ENCODE peak calls at places on chromosomes 12 and 14, in six cellular contexts. I is lower leg skin, U is MM.1S, E is sigmoid colon, P is retinal pigment epithelial cell, A is iris pigment epithelial cell. Z is an unnamed sample.
A peak's percentile ranks its signal among the peaks of the same experiment; 100 is the strongest.

GRCh38 chr12:64608901-64609542 is 1.3 kb upstream of the RASSF3 start:
- DNase-seq in P (no peak), E (no peak), I (peak; percentile 20), U (peak; percentile 67), A (peak; percentile 53), Z (peak; percentile 80)

GRCh38 chr12:117494833-117495714 is 133.6 kb upstream of the NOS1 start:
- DNase-seq in I (no peak), E (no peak), P (no peak), A (no peak), U (no peak), Z (no peak)

GRCh38 chr14:64572721-64573508 is 23.2 kb downstream of the PPP1R36 start:
- DNase-seq in A (no peak), P (no peak), I (no peak), U (no peak), E (peak; percentile 72), Z (no peak)

GRCh38 chr12:101608301-101609133 is 13.7 kb downstream of the MYBPC1 start:
- DNase-seq in A (no peak), P (no peak), I (peak; percentile 33), E (no peak), U (no peak), Z (no peak)

GRCh38 chr12:119229837-119230236 is 51.1 kb downstream of the HSPB8 start:
- DNase-seq in I (no peak), A (peak; percentile 8), U (no peak), P (no peak), E (no peak), Z (peak; percentile 47)

GRCh38 chr12:131280426-131280825 is 326.7 kb downstream of the ADGRD1 start:
- DNase-seq in A (no peak), I (no peak), E (peak; percentile 35), U (no peak), P (no peak), Z (no peak)

GRCh38 chr12:112354399-112354798 is 27.8 kb downstream of the HECTD4 start:
- DNase-seq in A (peak; percentile 7), I (no peak), P (no peak), E (no peak), U (no peak), Z (no peak)

GRCh38 chr14:60035177-60035576 is 56.5 kb upstream of the PCNX4 start:
- DNase-seq in I (no peak), P (no peak), A (no peak), E (no peak), U (no peak), Z (no peak)

GRCh38 chr12:123238961-123239360 is 5.7 kb downstream of the MTRFR start:
- DNase-seq in E (no peak), P (no peak), U (no peak), I (no peak), A (no peak), Z (no peak)

GRCh38 chr12:22860926-22861325 is 236.0 kb downstream of the ETNK1 start:
- DNase-seq in U (no peak), P (no peak), A (no peak), E (no peak), I (no peak), Z (no peak)

GRCh38 chr12:30457621-30458289 is 237.9 kb downstream of the IPO8 start:
- DNase-seq in A (peak; percentile 79), E (no peak), U (no peak), I (no peak), P (peak; percentile 40), Z (peak; percentile 97)

GRCh38 chr14:77043177-77043983 is 14.9 kb upstream of the IRF2BPL start:
- DNase-seq in U (no peak), I (no peak), P (no peak), A (peak; percentile 87), E (peak; percentile 89), Z (peak; percentile 91)

GRCh38 chr14:55915464-55915863 is 202.7 kb upstream of the PELI2 start:
- DNase-seq in U (no peak), E (no peak), P (no peak), I (no peak), A (no peak), Z (no peak)

GRCh38 chr12:13074396-13075113 is 28.9 kb downstream of the GSG1 start:
- DNase-seq in I (no peak), P (no peak), A (peak; percentile 32), E (no peak), U (no peak), Z (no peak)

GRCh38 chr14:104550849-104551728 is 28.5 kb upstream of the C14orf180 start:
- DNase-seq in A (no peak), U (no peak), I (no peak), P (no peak), E (peak; percentile 40), Z (no peak)

GRCh38 chr14:61346221-61346620 is 24.8 kb downstream of the PRKCH start:
- DNase-seq in P (no peak), E (no peak), U (no peak), I (no peak), A (no peak), Z (no peak)

GRCh38 chr14:75417674-75418073 is 10.1 kb upstream of the JDP2 start:
- DNase-seq in I (no peak), U (no peak), E (no peak), P (no peak), A (peak; percentile 59), Z (peak; percentile 69)

GRCh38 chr12:63766498-63766897 is 13.2 kb upstream of the RXYLT1 start:
- DNase-seq in U (no peak), E (no peak), A (no peak), P (no peak), I (no peak), Z (no peak)

GRCh38 chr12:123064885-123065619 is 84.6 kb downstream of the ARL6IP4 start:
- DNase-seq in U (no peak), I (no peak), A (no peak), E (no peak), P (no peak), Z (no peak)

GRCh38 chr14:96055065-96055752 is 16.0 kb downstream of the C14orf132 start:
- DNase-seq in E (no peak), U (no peak), A (no peak), I (no peak), P (no peak), Z (peak; percentile 71)

GRCh38 chr12:3752096-3752709 is 706 bp downstream of the CRACR2A start:
- DNase-seq in P (no peak), I (peak; percentile 24), E (no peak), A (peak; percentile 63), U (peak; percentile 77), Z (peak; percentile 24)

GRCh38 chr12:130729344-130729743 is 13.2 kb upstream of the RIMBP2 start:
- DNase-seq in A (no peak), U (no peak), E (no peak), I (no peak), P (no peak), Z (no peak)

GRCh38 chr12:6699989-6700645 is 498 bp downstream of the PIANP start:
- DNase-seq in P (no peak), E (peak; percentile 69), I (no peak), A (no peak), U (no peak), Z (no peak)

GRCh38 chr14:95098984-95099599 is 58.2 kb downstream of the DICER1 start:
- DNase-seq in U (no peak), E (peak; percentile 85), A (peak; percentile 69), I (peak; percentile 60), P (no peak), Z (peak; percentile 64)

GRCh38 chr14:46279327-46279726 is 372.3 kb downstream of the RPL10L start:
- DNase-seq in A (no peak), E (no peak), P (no peak), U (no peak), I (no peak), Z (no peak)

GRCh38 chr14:71394386-71394785 is 487.1 kb downstream of the PCNX1 start:
- DNase-seq in E (no peak), A (peak; percentile 46), I (no peak), P (no peak), U (no peak), Z (no peak)

GRCh38 chr14:55671641-55672040 is 91.6 kb downstream of the KTN1 start:
- DNase-seq in P (no peak), A (peak; percentile 48), U (no peak), E (no peak), I (no peak), Z (no peak)

GRCh38 chr12:25744334-25744733 is 191.3 kb upstream of the LMNTD1 start:
- DNase-seq in A (no peak), P (no peak), I (no peak), E (no peak), U (no peak), Z (peak; percentile 16)

GRCh38 chr14:22733829-22734228 is 32.7 kb upstream of the OXA1L start:
- DNase-seq in I (no peak), P (no peak), E (no peak), A (no peak), U (no peak), Z (no peak)

GRCh38 chr12:15320881-15321280 is 1.4 kb upstream of the PTPRO start:
- DNase-seq in I (no peak), P (no peak), E (no peak), A (no peak), U (no peak), Z (no peak)

GRCh38 chr12:17949558-17950141 is 140.3 kb downstream of the RERGL start:
- DNase-seq in E (no peak), A (no peak), I (no peak), U (no peak), P (no peak), Z (no peak)

GRCh38 chr14:99589651-99590530 is 14.1 kb downstream of the CCDC85C start:
- DNase-seq in A (no peak), U (no peak), E (peak; percentile 56), I (no peak), P (no peak), Z (no peak)

GRCh38 chr14:102516531-102517411 is 7.2 kb upstream of the ANKRD9 start:
- DNase-seq in E (peak; percentile 78), U (no peak), I (no peak), A (no peak), P (no peak), Z (peak; percentile 53)

GRCh38 chr12:15770581-15770980 is 18.6 kb downstream of the EPS8 start:
- DNase-seq in P (no peak), E (no peak), I (no peak), U (no peak), A (no peak), Z (no peak)

GRCh38 chr12:96906849-96907664 is at the start of gene NEDD1:
- DNase-seq in P (no peak), U (peak; percentile 89), A (peak; percentile 65), I (peak; percentile 68), E (peak; percentile 91), Z (peak; percentile 81)